ENCODE peak calls at places on chromosome X, in six cellular contexts. G is T-helper 9 cell, M is NCI-H2029, T is non-pigmented ciliary epithelial cell, Y is kidney, Q is B cell. X is an unnamed sample.

GRCh38 chrX:39431893-39432292 is 630.6 kb downstream of the MID1IP1 start:
- DNase-seq in G (no peak), M (no peak), T (no peak), Y (no peak), Q (no peak), X (peak; percentile 32)

GRCh38 chrX:48989483-48989882 is 12.6 kb downstream of the GRIPAP1 start:
- DNase-seq in G (no peak), M (no peak), T (no peak), Y (no peak), Q (no peak), X (no peak)

GRCh38 chrX:139898334-139898733 is 34.5 kb downstream of the ATP11C start:
- DNase-seq in G (no peak), M (no peak), T (no peak), Y (no peak), Q (no peak), X (no peak)

GRCh38 chrX:9465380-9466114 is 689 bp downstream of the TBL1X start:
- DNase-seq in G (peak; percentile 29), M (no peak), T (no peak), Y (peak; percentile 77), Q (peak; percentile 57), X (peak; percentile 19)

GRCh38 chrX:28178206-28178605 is 197.0 kb upstream of the DCAF8L1 start:
- DNase-seq in G (no peak), M (no peak), T (no peak), Y (no peak), Q (no peak), X (no peak)

GRCh38 chrX:40749874-40750273 is 14.5 kb upstream of the MED14 start:
- DNase-seq in G (no peak), M (no peak), T (no peak), Y (no peak), Q (peak; percentile 66), X (no peak)

GRCh38 chrX:2498781-2499302 is 1.9 kb downstream of the DHRSX start:
- DNase-seq in G (no peak), M (no peak), T (no peak), Y (no peak), Q (no peak), X (peak; percentile 44)

GRCh38 chrX:20265726-20266681 is 705 bp downstream of the RPS6KA3 start:
- DNase-seq in G (peak; percentile 14), M (no peak), T (no peak), Y (peak; percentile 83), Q (peak; percentile 57), X (peak; percentile 55)

GRCh38 chrX:130172127-130172834 is 519 bp downstream of the RAB33A start:
- DNase-seq in G (no peak), M (no peak), T (no peak), Y (peak; percentile 74), Q (no peak), X (no peak)

GRCh38 chrX:49309401-49309981 is 6.0 kb downstream of the GAGE10 start:
- DNase-seq in G (no peak), M (no peak), T (no peak), Y (no peak), Q (peak; percentile 21), X (peak; percentile 22)

GRCh38 chrX:7083468-7084396 is 63.8 kb upstream of the STS start:
- DNase-seq in G (peak; percentile 35), M (no peak), T (peak; percentile 87), Y (no peak), Q (peak; percentile 81), X (no peak)

GRCh38 chrX:10709276-10709675 is 88.9 kb upstream of the MID1 start:
- DNase-seq in G (no peak), M (no peak), T (no peak), Y (no peak), Q (no peak), X (no peak)

GRCh38 chrX:48831136-48831908 is 4.1 kb downstream of the PCSK1N start:
- DNase-seq in G (no peak), M (no peak), T (no peak), Y (no peak), Q (no peak), X (no peak)

GRCh38 chrX:71181558-71181909 is 36.9 kb downstream of the NLGN3 start:
- DNase-seq in G (peak; percentile 25), M (peak; percentile 13), T (no peak), Y (no peak), Q (no peak), X (no peak)

GRCh38 chrX:111652719-111653118 is 28.3 kb upstream of the ALG13 start:
- DNase-seq in G (no peak), M (no peak), T (no peak), Y (no peak), Q (no peak), X (peak; percentile 22)

GRCh38 chrX:48573690-48574269 is 504 bp upstream of the RBM3 start:
- DNase-seq in G (peak; percentile 4), M (peak; percentile 77), T (no peak), Y (peak; percentile 83), Q (no peak), X (peak; percentile 28)

GRCh38 chrX:108264376-108264775 is 172.8 kb downstream of the ATG4A start:
- DNase-seq in G (no peak), M (no peak), T (no peak), Y (no peak), Q (no peak), X (no peak)

GRCh38 chrX:132728296-132728695 is 230.1 kb downstream of the HS6ST2 start:
- DNase-seq in G (no peak), M (no peak), T (no peak), Y (no peak), Q (no peak), X (no peak)

GRCh38 chrX:109714340-109714958 is 18.6 kb downstream of the ACSL4 start:
- DNase-seq in G (no peak), M (no peak), T (peak; percentile 63), Y (no peak), Q (no peak), X (no peak)

GRCh38 chrX:107374116-107374515 is 75.3 kb upstream of the FRMPD3 start:
- DNase-seq in G (no peak), M (no peak), T (no peak), Y (no peak), Q (no peak), X (no peak)

GRCh38 chrX:101407167-101407747 is 468 bp downstream of the GLA start:
- DNase-seq in G (no peak), M (no peak), T (no peak), Y (no peak), Q (peak; percentile 27), X (no peak)

GRCh38 chrX:110851780-110852179 is 56.2 kb upstream of the CHRDL1 start:
- DNase-seq in G (no peak), M (no peak), T (no peak), Y (no peak), Q (no peak), X (peak; percentile 27)

GRCh38 chrX:41605144-41605543 is 83.6 kb upstream of the GPR34 start:
- DNase-seq in G (no peak), M (no peak), T (no peak), Y (no peak), Q (no peak), X (no peak)

GRCh38 chrX:16469870-16470269 is 180.1 kb upstream of the S100G start:
- DNase-seq in G (no peak), M (no peak), T (no peak), Y (no peak), Q (no peak), X (no peak)

GRCh38 chrX:68659385-68659784 is 11.9 kb downstream of the STARD8 start:
- DNase-seq in G (no peak), M (no peak), T (no peak), Y (no peak), Q (no peak), X (no peak)

GRCh38 chrX:12401252-12401651 is 263.0 kb downstream of the FRMPD4 start:
- DNase-seq in G (no peak), M (no peak), T (no peak), Y (no peak), Q (no peak), X (no peak)

GRCh38 chrX:57103489-57103888 is 17.9 kb downstream of the SPIN2B start:
- DNase-seq in G (no peak), M (no peak), T (no peak), Y (no peak), Q (no peak), X (no peak)

GRCh38 chrX:24242649-24243556 is 71.0 kb downstream of the SUPT20HL2 start:
- DNase-seq in G (no peak), M (no peak), T (no peak), Y (no peak), Q (peak; percentile 21), X (peak; percentile 32)

GRCh38 chrX:54747713-54748393 is 50.2 kb downstream of the ITIH6 start:
- DNase-seq in G (no peak), M (no peak), T (no peak), Y (no peak), Q (no peak), X (no peak)

GRCh38 chrX:24506082-24506481 is 41.0 kb downstream of the PDK3 start:
- DNase-seq in G (no peak), M (no peak), T (no peak), Y (no peak), Q (no peak), X (peak; percentile 68)

GRCh38 chrX:154486396-154487207 is at the start of gene UBL4A:
- DNase-seq in G (peak; percentile 47), M (no peak), T (no peak), Y (peak; percentile 91), Q (peak; percentile 77), X (peak; percentile 83)

GRCh38 chrX:134603806-134604700 is 54.2 kb downstream of the PLAC1 start:
- DNase-seq in G (no peak), M (no peak), T (peak; percentile 51), Y (no peak), Q (no peak), X (no peak)

GRCh38 chrX:110003167-110004156 is 548 bp downstream of the TMEM164 start:
- DNase-seq in G (no peak), M (no peak), T (no peak), Y (peak; percentile 80), Q (peak; percentile 37), X (no peak)

GRCh38 chrX:50609796-50610195 is 139.2 kb upstream of the DGKK start:
- DNase-seq in G (no peak), M (no peak), T (peak; percentile 14), Y (no peak), Q (no peak), X (no peak)

GRCh38 chrX:153818571-153819397 is 11.6 kb downstream of the PDZD4 start:
- DNase-seq in G (peak; percentile 53), M (no peak), T (no peak), Y (peak; percentile 48), Q (peak; percentile 75), X (peak; percentile 68)

X was measured in hepatocyte.